ENCODE peak calls at places on chromosomes 12 and 14, in six cellular contexts. W, U, C, D, Q and A are unnamed samples.

GRCh38 chr12:541676-542289 is 82.0 kb downstream of the B4GALNT3 start:
- DNase-seq in Q (no peak), C (peak), D (no peak), U (no peak), W (no peak), A (no peak)

GRCh38 chr12:41286426-41286825 is 98.3 kb downstream of the PDZRN4 start:
- DNase-seq in Q (no peak), U (no peak), W (no peak), C (no peak), D (no peak), A (no peak)

GRCh38 chr14:60151715-60152114 is 13.5 kb downstream of the DHRS7 start:
- DNase-seq in U (peak), C (no peak), Q (peak), D (peak), W (peak), A (peak)

GRCh38 chr12:88111074-88111652 is 30.7 kb downstream of the CEP290 start:
- DNase-seq in U (peak), C (no peak), D (no peak), W (no peak), Q (no peak), A (no peak)

GRCh38 chr12:65122661-65123060 is 1.6 kb upstream of the WIF1 start:
- DNase-seq in C (no peak), U (no peak), Q (no peak), W (no peak), D (no peak), A (no peak)

GRCh38 chr14:69288001-69288771 is 28.2 kb downstream of the GALNT16 start:
- DNase-seq in U (peak), D (peak), C (no peak), Q (peak), W (peak), A (peak)

GRCh38 chr14:93663317-93663716 is 125.0 kb downstream of the PRIMA1 start:
- DNase-seq in Q (no peak), U (no peak), W (no peak), C (no peak), D (no peak), A (no peak)

GRCh38 chr12:108346727-108347710 is 7.9 kb upstream of the CMKLR1 start:
- DNase-seq in D (no peak), C (no peak), Q (no peak), U (no peak), W (no peak), A (no peak)

GRCh38 chr12:122965356-122965755 is 907 bp downstream of the ABCB9 start:
- DNase-seq in W (peak), D (no peak), Q (no peak), U (no peak), C (no peak), A (no peak)

GRCh38 chr12:25653487-25654175 is 100.5 kb upstream of the LMNTD1 start:
- DNase-seq in Q (no peak), U (no peak), W (no peak), D (peak), C (no peak), A (no peak)

GRCh38 chr12:40505327-40505726 is 186.9 kb upstream of the CNTN1 start:
- DNase-seq in D (no peak), U (no peak), W (no peak), Q (no peak), C (no peak), A (no peak)

GRCh38 chr12:75606146-75606545 is 94.7 kb upstream of the KRR1 start:
- DNase-seq in C (no peak), D (no peak), Q (no peak), W (no peak), U (no peak), A (no peak)

GRCh38 chr14:51398898-51399297 is 158.9 kb downstream of the TMX1 start:
- DNase-seq in W (no peak), C (no peak), Q (no peak), D (no peak), U (peak), A (peak)

GRCh38 chr12:11580125-11580751 is 69.2 kb upstream of the ETV6 start:
- DNase-seq in D (no peak), U (peak), W (peak), C (no peak), Q (no peak), A (peak)

GRCh38 chr12:56071648-56072047 is 8.3 kb upstream of the ERBB3 start:
- DNase-seq in C (no peak), W (no peak), U (no peak), Q (no peak), D (no peak), A (no peak)

GRCh38 chr14:40058916-40059897 is 627.0 kb upstream of the FBXO33 start:
- DNase-seq in D (no peak), Q (no peak), C (peak), W (no peak), U (no peak), A (no peak)

GRCh38 chr12:129351481-129351880 is 498.2 kb downstream of the GLT1D1 start:
- DNase-seq in C (no peak), D (no peak), Q (no peak), W (no peak), U (no peak), A (no peak)

GRCh38 chr12:54412786-54413185 is 6.3 kb downstream of the ITGA5 start:
- DNase-seq in U (no peak), C (no peak), W (peak), Q (no peak), D (peak), A (no peak)

GRCh38 chr14:91303091-91303923 is 58.8 kb upstream of the GPR68 start:
- DNase-seq in Q (no peak), W (no peak), U (no peak), C (peak), D (peak), A (no peak)

GRCh38 chr12:13094349-13094748 is 9.1 kb downstream of the GSG1 start:
- DNase-seq in D (no peak), W (no peak), C (no peak), Q (no peak), U (peak), A (no peak)

GRCh38 chr12:83784298-83784890 is 1097.7 kb downstream of the TMTC2 start:
- DNase-seq in W (no peak), Q (no peak), U (no peak), D (no peak), C (no peak), A (no peak)

GRCh38 chr14:20878695-20879094 is 12.5 kb upstream of the RNASE3 start:
- DNase-seq in C (no peak), D (no peak), W (no peak), U (no peak), Q (no peak), A (no peak)

GRCh38 chr14:70601162-70601561 is 707 bp upstream of the MED6 start:
- DNase-seq in Q (no peak), C (no peak), W (no peak), D (no peak), U (no peak), A (no peak)

GRCh38 chr12:6294533-6295186 is 15.8 kb upstream of the PLEKHG6 start:
- DNase-seq in U (no peak), W (no peak), Q (peak), C (no peak), D (no peak), A (no peak)

GRCh38 chr14:77961853-77962580 is 162.1 kb downstream of the ADCK1 start:
- DNase-seq in C (no peak), U (no peak), Q (no peak), W (no peak), D (no peak), A (no peak)

GRCh38 chr14:24284501-24285035 is 13.2 kb upstream of the RABGGTA start:
- DNase-seq in C (no peak), W (no peak), Q (no peak), U (no peak), D (no peak), A (no peak)

GRCh38 chr12:121795029-121795977 is 1.8 kb upstream of the RHOF start:
- DNase-seq in Q (peak), D (peak), U (peak), C (peak), W (peak), A (peak)
- H3K4me3 ChIP-seq in Q (no peak), D (no peak), U (no peak), C (peak), W (peak), A (no peak)

GRCh38 chr12:116559330-116560080 is at the start of gene MAP1LC3B2:
- DNase-seq in C (peak), D (peak), U (peak), Q (peak), W (no peak), A (peak)
- H3K4me3 ChIP-seq in C (no peak), D (no peak), U (no peak), Q (no peak), W (no peak), A (no peak)

GRCh38 chr14:31261859-31262739 is 54.5 kb upstream of the HECTD1 start:
- DNase-seq in Q (no peak), C (peak), D (no peak), W (peak), U (peak), A (no peak)
- H3K4me3 ChIP-seq in Q (no peak), C (no peak), D (no peak), W (no peak), U (no peak), A (no peak)

DNA sequence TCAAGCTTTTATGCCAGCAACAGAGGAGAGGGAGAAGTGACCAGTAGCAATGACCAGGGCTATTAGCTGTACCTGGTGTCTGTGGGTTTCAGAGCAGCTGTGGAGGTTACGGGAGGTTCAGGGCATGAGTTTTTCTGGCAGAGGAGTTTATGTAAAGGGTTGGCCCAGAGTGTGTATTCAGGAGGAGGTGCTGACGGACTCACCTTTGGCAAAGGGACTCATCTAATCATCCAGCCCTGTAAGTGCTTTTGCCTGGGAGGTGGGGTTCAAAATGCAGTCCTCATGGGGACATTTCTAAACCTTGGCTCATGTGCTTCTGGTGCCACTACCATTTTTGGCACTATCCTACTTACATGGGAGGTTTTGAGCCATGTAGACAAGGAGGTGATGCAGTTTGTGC is 95.3 kb downstream of the DAD1 start:
- DNase-seq in W (no peak), C (no peak), D (no peak), U (no peak), Q (no peak), A (no peak)
- H3K4me3 ChIP-seq in W (no peak), C (no peak), D (no peak), U (no peak), Q (no peak), A (no peak)

DNA sequence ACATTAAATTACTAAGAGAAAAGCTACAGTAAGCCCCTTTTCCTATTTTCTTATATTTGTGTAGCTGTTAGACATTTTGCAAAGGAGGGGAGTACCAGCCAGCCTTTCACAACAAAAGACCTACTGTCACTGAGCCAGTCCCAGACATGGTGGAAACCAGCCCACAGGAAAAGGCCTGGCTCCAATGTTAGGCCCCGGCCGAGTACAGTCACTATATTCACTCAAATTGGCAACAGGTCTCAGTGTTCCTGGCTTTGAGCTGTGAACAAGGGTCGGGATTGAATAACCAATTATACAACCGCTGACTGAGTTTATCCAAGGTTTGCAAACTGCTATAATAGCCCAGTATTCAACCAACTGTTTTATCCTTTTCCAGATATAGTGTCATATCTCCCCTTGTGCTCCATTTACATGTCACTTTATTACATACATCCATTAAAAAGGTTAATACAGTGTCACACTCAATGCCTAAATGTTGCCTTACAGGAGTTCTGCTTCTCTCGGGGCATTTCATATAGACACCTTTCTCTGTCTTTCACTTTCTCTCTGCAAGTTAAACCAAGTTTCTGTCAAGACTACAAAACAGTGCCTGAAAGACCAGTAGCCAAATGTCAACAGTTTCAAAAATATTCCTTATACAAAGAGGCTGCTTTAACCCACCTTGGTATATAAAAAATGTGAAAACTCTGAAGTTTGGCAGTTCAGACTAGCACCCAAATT is 178.1 kb downstream of the SOX5 start:
- DNase-seq in Q (no peak), W (peak), D (no peak), C (no peak), U (peak), A (peak)
- H3K4me3 ChIP-seq in Q (no peak), W (no peak), D (no peak), C (no peak), U (no peak), A (no peak)

GRCh38 chr14:61750708-61751474 is 11.3 kb upstream of the SNAPC1 start:
- DNase-seq in C (peak), Q (peak), D (peak), W (peak), U (peak), A (peak)
- H3K4me3 ChIP-seq in C (peak), Q (peak), D (peak), W (peak), U (peak), A (peak)

DNA sequence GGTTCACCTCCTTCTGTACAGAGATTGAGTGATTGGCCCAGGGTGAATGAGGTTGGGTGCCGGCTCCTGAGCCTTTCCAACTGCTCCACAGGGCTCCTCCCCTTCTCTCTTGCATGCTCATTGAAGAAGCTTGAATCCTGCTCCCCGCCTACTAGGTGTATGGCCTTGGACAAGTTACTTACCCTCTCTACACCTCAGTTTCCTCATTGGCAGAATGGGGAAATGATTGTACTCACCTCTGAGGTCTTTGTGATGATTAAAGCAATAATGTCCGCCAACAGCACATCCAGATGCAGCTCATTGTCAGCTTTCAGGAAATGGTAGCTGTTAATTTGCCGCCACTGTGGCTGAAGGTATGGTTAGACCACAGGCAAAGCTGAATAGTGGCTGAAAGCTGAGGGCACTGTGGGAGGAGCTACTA is 174.1 kb downstream of the CRADD start:
- DNase-seq in Q (peak), C (no peak), D (no peak), W (no peak), U (no peak), A (no peak)
- H3K4me3 ChIP-seq in Q (no peak), C (no peak), D (no peak), W (no peak), U (no peak), A (no peak)

DNA sequence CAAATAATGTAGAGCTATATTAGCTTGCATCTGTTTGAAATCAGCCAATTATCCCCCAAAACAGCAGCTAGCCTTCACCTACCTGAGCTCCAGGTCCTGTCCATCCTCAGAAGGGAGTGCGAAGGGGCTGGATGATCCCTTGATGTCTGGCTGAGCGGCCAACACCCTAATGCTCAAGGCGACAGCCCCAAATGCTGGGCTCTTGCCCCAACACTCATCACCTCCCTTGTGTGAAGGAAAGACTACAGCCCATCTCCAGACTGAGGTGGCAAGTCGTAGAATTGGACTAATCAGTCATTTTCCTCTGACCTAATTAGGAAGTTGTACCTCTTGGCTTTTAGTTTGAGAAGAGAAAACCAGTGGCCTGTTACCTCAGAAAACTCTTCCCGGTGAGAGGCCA is 16.3 kb upstream of the MDM1 start:
- DNase-seq in Q (no peak), U (no peak), W (no peak), D (no peak), C (no peak), A (no peak)
- H3K4me3 ChIP-seq in Q (no peak), U (no peak), W (no peak), D (no peak), C (no peak), A (no peak)

DNA sequence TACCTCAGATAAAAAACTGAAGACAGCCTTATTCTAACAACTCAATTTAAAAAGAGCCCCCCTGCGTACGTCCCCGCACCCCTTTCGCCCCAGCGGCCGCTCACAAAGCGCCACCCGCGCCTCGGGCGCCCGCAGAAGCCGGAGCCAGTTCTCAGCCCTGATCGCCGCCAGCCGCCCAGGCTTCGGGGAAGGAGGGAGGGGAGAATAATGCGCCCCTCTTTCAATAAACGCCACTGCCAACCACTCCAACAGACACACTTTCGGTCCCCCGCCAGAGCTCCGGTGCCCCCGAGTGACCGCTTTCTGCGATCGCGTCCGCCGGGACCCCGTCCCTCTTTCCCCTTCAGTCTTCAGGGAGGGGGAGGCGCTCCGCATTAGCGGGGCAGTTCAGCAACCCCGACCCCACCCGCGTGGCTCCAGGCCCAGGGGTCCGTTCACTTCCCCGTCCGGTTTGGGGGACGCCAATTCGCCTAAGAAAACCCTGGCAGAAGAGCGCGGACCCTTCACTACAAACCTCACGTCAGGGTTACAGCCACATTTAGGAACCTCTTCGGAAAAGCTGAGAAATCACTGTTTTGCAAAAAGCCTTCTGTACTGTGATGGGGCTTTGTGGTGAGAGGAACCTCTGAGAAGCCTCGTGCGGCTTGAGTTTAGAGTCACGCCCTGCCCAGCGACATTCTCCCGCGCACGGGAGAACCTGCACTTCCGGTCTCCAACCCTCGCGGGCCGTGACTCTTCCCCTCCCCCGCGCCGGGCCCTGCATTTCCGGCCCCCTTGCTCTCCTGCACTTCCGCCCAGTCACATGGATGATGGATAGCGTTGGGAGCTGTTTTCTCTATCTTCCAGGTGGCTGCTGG is 18.7 kb downstream of the FOXG1 start:
- DNase-seq in U (no peak), D (no peak), C (no peak), Q (no peak), W (no peak), A (no peak)
- H3K4me3 ChIP-seq in U (peak), D (no peak), C (no peak), Q (no peak), W (peak), A (no peak)